ENCODE peak calls at places on chromosomes 16 and 17, in nine cellular contexts. F is NCI-H2107; G is M059J; M is H54; X is HTR-8/SVneo; R is stimulated activated CD8-positive, alpha-beta memory T cell treated with anti-CD3 and anti-CD28 coated beads, Interleukin-15, amount 100 ng/mL, for 48 hours; S is stimulated activated naive B cell treated with anti-CD40 and anti-IgM and Interleukin-4, amounts not matched to agents 10 μg/mL and 1 μg/mL and 100 μg/mL, for 72 hours; T is AG09309; B is fibroblast of pulmonary artery. N is an unnamed sample.

GRCh38 chr17:77164483-77165030 is 23.8 kb downstream of the SEC14L1 start:
- DNase-seq in F (no peak), M (no peak), R (no peak), B (no peak), X (no peak), T (no peak), S (no peak), G (peak), N (no peak)

GRCh38 chr17:48211787-48212186 is 104.2 kb downstream of the SNX11 start:
- DNase-seq in R (no peak), X (no peak), S (no peak), B (no peak), G (no peak), M (no peak), F (no peak), T (no peak), N (no peak)

GRCh38 chr16:30532285-30533145 is 2.1 kb downstream of the ZNF747 start:
- DNase-seq in F (no peak), G (no peak), S (no peak), M (no peak), X (no peak), B (no peak), R (no peak), T (no peak), N (no peak)

GRCh38 chr17:65198653-65199382 is 61.6 kb downstream of the RGS9 start:
- DNase-seq in S (no peak), M (peak), T (no peak), F (peak), X (peak), G (peak), B (peak), R (no peak), N (no peak)

GRCh38 chr17:31494259-31495048 is 103.0 kb downstream of the RAB11FIP4 start:
- DNase-seq in B (no peak), S (peak), G (no peak), X (no peak), R (no peak), F (no peak), T (no peak), M (no peak), N (peak)

GRCh38 chr17:41446806-41447205 is 6.0 kb upstream of the KRT38 start:
- DNase-seq in S (no peak), M (no peak), R (no peak), G (peak), F (no peak), X (no peak), B (peak), T (peak), N (no peak)

GRCh38 chr16:58503863-58504688 is 4.1 kb downstream of the NDRG4 start:
- DNase-seq in R (no peak), M (no peak), X (no peak), S (no peak), F (no peak), G (no peak), T (no peak), B (no peak), N (no peak)

GRCh38 chr16:52251495-52251894 is 295.4 kb downstream of the TOX3 start:
- DNase-seq in B (no peak), G (peak), M (no peak), F (no peak), R (no peak), S (no peak), X (no peak), T (no peak), N (no peak)

GRCh38 chr17:50521517-50521916 is 11.0 kb upstream of the EPN3 start:
- DNase-seq in G (no peak), F (no peak), B (no peak), T (no peak), R (no peak), S (no peak), M (no peak), X (no peak), N (no peak)

GRCh38 chr16:57815987-57816745 is 13.9 kb upstream of the KIFC3 start:
- DNase-seq in F (no peak), T (peak), S (no peak), B (peak), X (peak), M (peak), G (peak), R (no peak), N (no peak)